ENCODE peak calls at places on chromosomes 3 and 15, in five cellular contexts. T, S, Y, M and V are unnamed samples.

GRCh38 chr3:89434621-89435380 is 327.4 kb downstream of the EPHA3 start:
- DNase-seq in M (no peak), Y (no peak), T (no peak), S (no peak), V (no peak)

GRCh38 chr3:11211531-11212300 is 57.4 kb downstream of the HRH1 start:
- DNase-seq in S (no peak), M (peak), T (no peak), Y (peak), V (no peak)

GRCh38 chr15:78364233-78364632 is 24.1 kb downstream of the CRABP1 start:
- DNase-seq in S (no peak), M (peak), T (no peak), Y (no peak), V (no peak)

GRCh38 chr3:110687138-110687537 is 384.5 kb upstream of the NECTIN3 start:
- DNase-seq in Y (no peak), M (no peak), S (no peak), T (no peak), V (no peak)

GRCh38 chr3:152319256-152319655 is 50.5 kb downstream of the MBNL1 start:
- DNase-seq in Y (no peak), S (no peak), T (no peak), M (no peak), V (no peak)

GRCh38 chr3:119223511-119223910 is 17.2 kb downstream of the B4GALT4 start:
- DNase-seq in Y (no peak), T (no peak), M (no peak), S (no peak), V (no peak)

GRCh38 chr3:149221783-149222517 is at the start of gene CP:
- DNase-seq in Y (no peak), T (no peak), S (no peak), M (no peak), V (no peak)

GRCh38 chr3:38647217-38647970 is 2.1 kb downstream of the SCN5A start:
- DNase-seq in T (no peak), Y (peak), M (peak), S (no peak), V (no peak)

GRCh38 chr3:197549261-197549885 is 6.4 kb downstream of the BDH1 start:
- DNase-seq in S (no peak), M (no peak), T (no peak), Y (no peak), V (no peak)

GRCh38 chr3:69410301-69410700 is 24.4 kb upstream of the FRMD4B start:
- DNase-seq in Y (peak), M (peak), T (peak), S (peak), V (peak)

GRCh38 chr3:171833775-171834460 is 9.2 kb upstream of the TMEM212 start:
- DNase-seq in T (no peak), S (peak), Y (no peak), M (no peak), V (no peak)

GRCh38 chr3:161083131-161083530 is 22.0 kb downstream of the B3GALNT1 start:
- DNase-seq in M (no peak), Y (no peak), S (no peak), T (no peak), V (no peak)

GRCh38 chr3:42982645-42983412 is 3.7 kb downstream of the GASK1A start:
- DNase-seq in M (no peak), S (no peak), Y (no peak), T (no peak), V (no peak)

GRCh38 chr3:5607581-5607980 is 420.1 kb downstream of the EDEM1 start:
- DNase-seq in Y (no peak), S (no peak), T (no peak), M (no peak), V (no peak)

GRCh38 chr3:21962456-21962855 is 211.4 kb upstream of the ZNF385D start:
- DNase-seq in T (no peak), Y (no peak), S (no peak), M (no peak), V (no peak)

GRCh38 chr3:185711255-185711870 is 113.5 kb downstream of the IGF2BP2 start:
- DNase-seq in Y (no peak), M (no peak), S (no peak), T (no peak), V (no peak)

GRCh38 chr3:45313743-45314403 is 74.5 kb upstream of the LARS2 start:
- DNase-seq in S (no peak), T (no peak), Y (no peak), M (no peak), V (no peak)

GRCh38 chr3:42377681-42378080 is 32.7 kb downstream of the LYZL4 start:
- DNase-seq in S (no peak), Y (no peak), M (no peak), T (no peak), V (no peak)

GRCh38 chr3:98914210-98915080 is 12.9 kb upstream of the DCBLD2 start:
- DNase-seq in M (no peak), T (peak), S (peak), Y (no peak), V (no peak)

GRCh38 chr15:72856549-72857040 is 73.0 kb upstream of the ADPGK start:
- DNase-seq in T (no peak), S (no peak), M (no peak), Y (no peak), V (no peak)

GRCh38 chr3:82474140-82474539 is 712.7 kb upstream of the GBE1 start:
- DNase-seq in S (no peak), T (no peak), M (no peak), Y (no peak), V (no peak)

GRCh38 chr15:91627473-91628309 is 225.8 kb upstream of the SLCO3A1 start:
- DNase-seq in S (peak), M (peak), Y (no peak), T (peak), V (no peak)

GRCh38 chr3:57864853-57865252 is 108.7 kb downstream of the SLMAP start:
- DNase-seq in Y (no peak), T (no peak), S (no peak), M (no peak), V (no peak)
- TF ChIP-seq CTCF in Y (peak), T (peak), S (no peak), M (peak), V (no peak)

GRCh38 chr3:125300416-125300815 is 74.7 kb downstream of the ZNF148 start:
- DNase-seq in S (no peak), M (no peak), T (no peak), Y (no peak), V (no peak)
- H3K27ac ChIP-seq in S (no peak), M (no peak), T (no peak), Y (no peak), V (no peak)

GRCh38 chr3:52454235-52454937 is 545 bp upstream of the TNNC1 start:
- DNase-seq in T (peak), M (no peak), S (no peak), Y (no peak), V (no peak)
- H3K4me3 ChIP-seq in T (no peak), M (peak), S (peak), Y (peak), V (no peak)

DNA sequence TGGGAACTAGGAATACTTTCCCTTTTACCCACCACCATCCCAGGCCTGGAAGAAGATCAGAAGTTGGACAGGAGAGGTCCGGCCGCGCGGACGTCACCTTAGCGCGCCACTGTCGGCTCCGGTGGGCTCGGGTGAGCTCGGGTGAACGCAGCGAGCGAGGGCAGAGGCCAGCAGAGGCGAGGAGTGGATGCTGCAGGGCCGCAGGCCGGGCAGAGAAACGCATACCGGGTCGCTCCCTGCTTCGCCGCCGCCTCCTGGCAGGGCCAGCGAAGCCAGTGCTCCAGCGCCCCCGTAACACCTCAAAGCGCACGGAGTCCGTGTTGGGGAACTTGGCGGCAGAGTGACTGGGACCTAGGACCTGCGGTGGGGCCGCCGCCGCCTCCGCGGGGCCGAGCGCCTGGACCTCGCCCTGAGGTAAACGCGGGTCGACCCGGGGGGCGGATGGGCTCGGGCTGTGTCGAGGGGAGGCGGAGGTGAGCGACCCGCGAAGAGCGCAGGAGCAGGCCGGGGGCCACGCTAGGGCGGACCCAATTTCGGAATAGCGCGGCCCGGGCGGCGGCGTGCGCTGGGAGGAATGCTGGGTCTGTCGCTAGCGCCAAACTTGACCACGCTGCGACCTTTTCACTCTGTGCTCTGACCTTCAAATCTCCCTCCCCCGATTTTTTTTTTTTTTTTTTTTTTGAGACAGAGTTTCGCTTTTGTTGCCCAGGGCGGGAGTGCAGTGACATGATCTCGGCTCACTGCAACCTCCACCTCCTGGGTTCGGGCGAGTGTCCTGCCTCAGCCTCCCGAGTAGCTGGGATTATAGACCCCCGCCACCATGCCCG is 1.6 kb downstream of the CYP11A1 start:
- DNase-seq in T (peak), S (no peak), M (peak), Y (peak), V (no peak)
- TF ChIP-seq CTCF in T (no peak), S (no peak), M (no peak), Y (no peak), V (no peak)

GRCh38 chr3:168117853-168118313 is 22.2 kb upstream of the GOLIM4 start:
- DNase-seq in T (peak), S (peak), M (no peak), Y (no peak), V (no peak)

GRCh38 chr3:168117059-168117458 is 21.3 kb upstream of the GOLIM4 start:
- DNase-seq in T (no peak), Y (no peak), S (no peak), M (no peak), V (peak)

GRCh38 chr3:168112894-168113293 is 17.2 kb upstream of the GOLIM4 start:
- DNase-seq in Y (no peak), S (no peak), T (no peak), M (no peak), V (no peak)

GRCh38 chr3:168116279-168116678 is 20.6 kb upstream of the GOLIM4 start:
- DNase-seq in Y (peak), M (peak), T (peak), S (peak), V (peak)

DNA sequence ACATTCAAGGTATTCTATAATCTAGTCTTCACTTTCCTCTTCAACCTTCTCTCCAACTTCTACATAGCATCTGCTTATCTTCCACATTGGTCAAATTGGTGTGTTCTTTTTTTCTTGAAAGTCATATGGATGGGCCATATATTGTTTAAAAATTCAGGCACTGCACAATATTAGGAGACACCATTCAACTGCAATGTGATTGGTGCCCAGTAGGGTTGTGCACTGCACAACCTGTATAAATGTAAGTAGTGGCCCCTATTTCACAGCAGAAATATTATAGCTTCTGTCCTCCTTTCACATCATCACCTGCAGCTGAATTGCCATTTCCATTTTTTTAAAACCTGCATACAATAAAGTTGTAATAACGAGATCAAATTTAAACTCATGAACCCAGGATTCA is 18.1 kb upstream of the GOLIM4 start:
- DNase-seq in T (no peak), S (no peak), M (no peak), Y (no peak), V (no peak)
- H3K27ac ChIP-seq in T (no peak), S (no peak), M (no peak), Y (no peak), V (no peak)

DNA sequence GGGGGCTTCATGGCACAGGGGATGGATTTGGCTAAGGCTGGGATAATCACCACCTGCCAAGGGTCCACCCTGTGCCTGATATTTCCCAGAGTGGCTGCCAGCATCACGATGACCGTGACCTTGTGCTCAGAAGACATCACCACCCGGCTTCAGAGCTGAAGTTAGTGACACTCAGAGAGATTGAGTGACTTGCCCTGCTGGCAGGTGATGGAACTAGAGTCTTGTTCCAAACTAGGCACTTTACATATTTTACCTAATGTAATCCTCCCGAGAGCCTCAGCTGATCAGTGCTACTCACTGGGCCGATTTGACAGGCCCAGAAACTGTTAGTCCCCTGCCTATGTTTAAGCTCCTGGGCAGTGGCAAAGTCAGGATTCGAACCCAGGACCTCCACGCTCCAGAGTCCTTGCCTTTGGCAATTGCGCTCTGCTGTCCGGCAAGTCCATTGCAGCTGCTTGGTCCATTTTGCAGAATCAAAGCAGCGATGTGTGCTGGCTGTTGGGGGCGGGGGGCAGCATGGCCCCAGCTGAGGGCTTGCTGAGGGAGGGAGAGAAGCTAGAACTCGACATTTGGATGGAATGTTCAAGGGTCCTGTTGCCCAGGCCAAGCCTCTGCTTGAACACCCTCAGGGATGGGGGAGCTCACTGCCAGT is 74.8 kb upstream of the GATA2 start:
- DNase-seq in Y (no peak), M (peak), S (no peak), T (no peak), V (no peak)
- H3K4me3 ChIP-seq in Y (no peak), M (no peak), S (no peak), T (no peak), V (no peak)

DNA sequence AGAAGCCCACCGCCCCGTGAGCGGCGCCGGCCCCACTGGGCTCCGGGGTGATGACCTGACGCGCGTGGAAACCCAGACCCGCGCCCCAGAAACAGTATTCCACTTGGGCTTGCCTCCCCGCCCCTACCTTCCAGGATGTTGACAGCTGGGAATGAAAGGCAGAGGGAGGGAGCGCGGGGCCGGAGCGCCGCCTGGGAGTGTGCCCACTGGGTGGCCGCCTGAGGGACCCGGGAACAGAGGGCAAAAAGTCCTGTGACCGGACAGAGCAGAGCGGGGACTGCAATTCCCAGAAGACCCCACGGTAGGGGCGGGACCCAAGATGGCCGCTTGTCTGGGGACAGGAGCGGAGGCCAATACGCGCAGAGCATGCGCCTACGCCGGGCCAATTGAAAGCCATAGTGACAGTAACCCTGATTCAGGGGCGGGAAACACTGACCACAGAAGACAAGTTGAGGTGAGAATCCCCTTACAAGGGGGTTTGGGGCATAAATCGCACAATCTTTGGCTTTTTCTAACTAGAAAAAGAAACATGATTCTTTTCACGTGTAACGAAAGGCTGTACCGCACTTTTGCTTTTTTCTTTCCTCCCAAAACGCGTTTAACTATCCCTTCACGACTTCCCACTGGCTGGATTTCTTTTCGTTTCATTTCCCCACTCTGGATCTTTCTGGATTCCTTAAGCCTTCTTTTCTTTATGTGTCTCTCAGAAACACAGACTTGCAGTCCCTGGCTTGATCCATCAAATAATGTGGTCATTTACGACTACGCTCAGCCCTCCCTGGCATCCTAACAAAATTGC is at the start of gene FHIT:
- DNase-seq in S (peak), M (peak), Y (peak), T (peak), V (peak)
- TF ChIP-seq CTCF in S (no peak), M (no peak), Y (no peak), T (peak), V (no peak)

GRCh38 chr15:45114076-45114750 is at the start of the genes DUOX2 and DUOXA2:
- DNase-seq in Y (no peak), S (peak), T (no peak), M (no peak), V (no peak)
- H3K27ac ChIP-seq in Y (no peak), S (no peak), T (no peak), M (no peak), V (no peak)

GRCh38 chr15:43893956-43894355 is 67.2 kb downstream of the WDR76 start:
- DNase-seq in M (no peak), S (peak), Y (no peak), T (peak), V (no peak)
- H3K4me3 ChIP-seq in M (no peak), S (no peak), Y (no peak), T (no peak), V (no peak)

GRCh38 chr15:39602143-39602542 is 21.3 kb downstream of the THBS1 start:
- DNase-seq in Y (no peak), S (no peak), M (no peak), T (no peak), V (no peak)
- TF ChIP-seq CTCF in Y (no peak), S (no peak), M (no peak), T (no peak), V (no peak)